ENCODE peak calls at places on chromosome 9, in six cellular contexts. U is A673, B is stomach, L is neuronal stem cell, T is GM12878, F is lower lobe of right lung. V is an unnamed sample.

GRCh38 chr9:126773004-126773607 is 31.7 kb upstream of the ZBTB43 start:
- DNase-seq in F (no peak), T (no peak), L (no peak), B (no peak), U (peak; percentile 54), V (peak; percentile 87)

GRCh38 chr9:116940614-116941215 is 253.6 kb downstream of the TRIM32 start:
- DNase-seq in B (no peak), L (no peak), T (no peak), F (no peak), U (no peak), V (no peak)

GRCh38 chr9:123058834-123059233 is 25.4 kb downstream of the GPR21 start:
- DNase-seq in L (no peak), U (no peak), T (no peak), B (no peak), F (no peak), V (no peak)

GRCh38 chr9:114824130-114824529 is 18.3 kb upstream of the TNFSF15 start:
- DNase-seq in T (no peak), L (no peak), F (no peak), U (no peak), B (no peak), V (no peak)

GRCh38 chr9:77374266-77374665 is 196.9 kb downstream of the VPS13A start:
- DNase-seq in F (no peak), L (no peak), T (no peak), B (no peak), U (no peak), V (no peak)

GRCh38 chr9:98091735-98092632 is 27.0 kb downstream of the TRIM14 start:
- DNase-seq in F (no peak), B (no peak), L (no peak), U (no peak), T (no peak), V (peak; percentile 79)

GRCh38 chr9:32128546-32128945 is 255.9 kb upstream of the ACO1 start:
- DNase-seq in U (no peak), F (no peak), T (no peak), B (no peak), L (peak; percentile 12), V (peak; percentile 20)

GRCh38 chr9:22452415-22453010 is 5.9 kb downstream of the DMRTA1 start:
- DNase-seq in T (no peak), L (no peak), U (peak; percentile 40), B (peak; percentile 63), F (peak; percentile 51), V (peak; percentile 68)

GRCh38 chr9:16482764-16483163 is 387.7 kb downstream of the BNC2 start:
- DNase-seq in T (no peak), U (no peak), B (no peak), F (no peak), L (no peak), V (no peak)

GRCh38 chr9:12424243-12424642 is 268.9 kb upstream of the TYRP1 start:
- DNase-seq in F (no peak), L (no peak), B (no peak), T (no peak), U (no peak), V (no peak)

GRCh38 chr9:127344373-127344995 is 52.5 kb upstream of the SLC2A8 start:
- DNase-seq in F (no peak), L (no peak), T (no peak), B (no peak), U (no peak), V (no peak)

GRCh38 chr9:77648458-77649108 is 461 bp upstream of the GNA14 start:
- DNase-seq in B (peak; percentile 66), U (no peak), L (peak; percentile 14), F (peak; percentile 73), T (no peak), V (peak; percentile 81)

GRCh38 chr9:131020388-131020787 is 11.4 kb downstream of the LAMC3 start:
- DNase-seq in F (no peak), B (no peak), U (no peak), T (no peak), L (no peak), V (no peak)

GRCh38 chr9:119027901-119028699 is 341.1 kb downstream of the BRINP1 start:
- DNase-seq in B (no peak), L (no peak), T (no peak), U (no peak), F (no peak), V (peak; percentile 17)

GRCh38 chr9:88872171-88872946 is 118.9 kb upstream of the S1PR3 start:
- DNase-seq in B (no peak), F (no peak), L (no peak), U (peak; percentile 30), T (no peak), V (no peak)

GRCh38 chr9:127520941-127521918 is 69.9 kb downstream of the LRSAM1 start:
- DNase-seq in L (no peak), T (no peak), F (no peak), B (no peak), U (no peak), V (peak; percentile 68)

GRCh38 chr9:134218230-134218629 is 53.9 kb upstream of the RNU6ATAC start:
- DNase-seq in U (no peak), L (no peak), T (no peak), F (no peak), B (no peak), V (no peak)

GRCh38 chr9:134217431-134218210 is 53.3 kb upstream of the RNU6ATAC start:
- DNase-seq in U (peak; percentile 46), B (no peak), T (no peak), L (no peak), F (no peak), V (peak; percentile 28)

GRCh38 chr9:134216449-134216951 is 52.1 kb upstream of the RNU6ATAC start:
- DNase-seq in T (no peak), U (no peak), L (no peak), B (no peak), F (peak; percentile 25), V (no peak)

GRCh38 chr9:134215709-134216448 is 51.5 kb upstream of the RNU6ATAC start:
- DNase-seq in L (no peak), U (no peak), B (peak; percentile 40), F (peak; percentile 47), T (no peak), V (no peak)

GRCh38 chr9:134216961-134217360 is 52.6 kb upstream of the RNU6ATAC start:
- DNase-seq in T (no peak), B (no peak), U (no peak), F (no peak), L (no peak), V (no peak)
- H3K27ac ChIP-seq in T (no peak overlapping the region), B (no peak overlapping the region), U (no peak overlapping the region), F (no peak overlapping the region), L (no peak overlapping the region), V (no peak overlapping the region)

GRCh38 chr9:37025381-37026084 is 8.5 kb downstream of the PAX5 start:
- DNase-seq in T (no peak), B (no peak), F (no peak), L (no peak), U (peak; percentile 83), V (peak; percentile 49)

GRCh38 chr9:37027582-37028424 is 6.3 kb downstream of the PAX5 start:
- DNase-seq in L (peak; percentile 96), U (peak; percentile 99), T (peak; percentile 85), B (peak; percentile 83), F (peak; percentile 85), V (peak; percentile 98)

GRCh38 chr9:37028425-37029031 is 5.5 kb downstream of the PAX5 start:
- DNase-seq in T (no peak), U (no peak), F (no peak), B (no peak), L (no peak), V (peak; percentile 56)

GRCh38 chr9:37026936-37027581 is 7.0 kb downstream of the PAX5 start:
- DNase-seq in B (no peak), T (no peak), U (peak; percentile 46), L (no peak), F (no peak), V (peak; percentile 58)

DNA sequence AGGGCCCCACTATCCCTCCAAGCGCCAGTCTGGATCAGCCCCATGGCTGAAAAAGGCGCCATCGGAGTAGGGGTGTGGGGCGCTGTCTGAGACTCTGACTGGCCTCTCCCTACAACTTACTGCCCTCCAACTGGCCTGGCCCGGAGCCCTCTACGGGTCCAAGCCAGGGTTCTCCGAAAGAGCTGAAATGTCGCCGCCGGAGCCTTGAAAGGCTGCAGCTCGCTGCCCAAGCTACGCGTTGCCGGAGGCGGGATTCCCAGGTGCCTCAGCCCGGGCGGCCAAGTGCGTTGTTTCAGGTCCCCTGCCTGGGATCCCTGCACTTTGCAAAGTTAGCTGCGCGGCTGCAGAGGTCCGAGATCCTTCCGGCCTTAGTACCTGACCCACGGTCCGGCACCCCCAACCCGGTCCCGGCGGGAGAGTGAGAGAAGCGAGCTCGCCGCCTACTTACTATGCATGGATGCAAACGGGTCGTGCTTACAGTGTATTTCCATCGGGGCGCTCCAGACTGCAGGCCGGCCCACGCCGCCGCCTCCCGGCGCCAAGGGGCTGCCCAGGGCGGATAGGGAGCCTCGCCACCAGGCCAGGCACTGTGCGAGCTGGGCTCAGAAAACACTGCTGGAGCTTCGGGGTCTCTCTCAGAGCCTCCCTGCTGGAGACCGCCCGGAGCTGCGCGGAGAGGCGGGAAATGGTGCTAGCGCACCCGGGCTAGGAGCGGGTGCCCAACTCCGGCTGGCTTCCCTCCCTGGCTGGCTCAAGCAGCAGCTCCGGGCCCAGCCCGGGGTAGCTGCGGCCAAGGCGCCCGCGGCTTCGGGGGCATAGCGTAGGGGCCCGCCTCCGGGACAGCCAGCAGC is 7.8 kb downstream of the PAX5 start:
- DNase-seq in L (no peak), T (no peak), B (no peak), U (peak; percentile 46), F (no peak), V (peak; percentile 70)
- H3K27me3 ChIP-seq in L (peaks cover 58% of the 10 kb centered on the region), T (no peaks in the 10 kb centered on the region), B (peaks cover 58% of the 10 kb centered on the region), U (peaks cover 9% of the 10 kb centered on the region), F (peaks cover 100% of the 10 kb centered on the region), V (peaks cover 98% of the 10 kb centered on the region)

GRCh38 chr9:85528607-85529006 is 213.1 kb downstream of the AGTPBP1 start:
- DNase-seq in F (no peak), B (no peak), U (no peak), L (no peak), T (no peak), V (no peak)
- H3K27ac ChIP-seq in F (peak overlapping the region; percentile 64), B (no peak overlapping the region), U (no peak overlapping the region), L (no peak overlapping the region), T (no peak overlapping the region), V (no peak overlapping the region)

GRCh38 chr9:19788152-19788551 is 685 bp downstream of the SLC24A2 start:
- DNase-seq in T (no peak), L (peak; percentile 29), U (no peak), F (no peak), B (no peak), V (peak; percentile 92)

GRCh38 chr9:19785230-19785629 is 3.6 kb downstream of the SLC24A2 start:
- DNase-seq in B (no peak), F (no peak), T (no peak), L (no peak), U (no peak), V (no peak)

GRCh38 chr9:19787672-19788071 is 1.2 kb downstream of the SLC24A2 start:
- DNase-seq in L (no peak), U (no peak), T (no peak), B (no peak), F (no peak), V (no peak)

DNA sequence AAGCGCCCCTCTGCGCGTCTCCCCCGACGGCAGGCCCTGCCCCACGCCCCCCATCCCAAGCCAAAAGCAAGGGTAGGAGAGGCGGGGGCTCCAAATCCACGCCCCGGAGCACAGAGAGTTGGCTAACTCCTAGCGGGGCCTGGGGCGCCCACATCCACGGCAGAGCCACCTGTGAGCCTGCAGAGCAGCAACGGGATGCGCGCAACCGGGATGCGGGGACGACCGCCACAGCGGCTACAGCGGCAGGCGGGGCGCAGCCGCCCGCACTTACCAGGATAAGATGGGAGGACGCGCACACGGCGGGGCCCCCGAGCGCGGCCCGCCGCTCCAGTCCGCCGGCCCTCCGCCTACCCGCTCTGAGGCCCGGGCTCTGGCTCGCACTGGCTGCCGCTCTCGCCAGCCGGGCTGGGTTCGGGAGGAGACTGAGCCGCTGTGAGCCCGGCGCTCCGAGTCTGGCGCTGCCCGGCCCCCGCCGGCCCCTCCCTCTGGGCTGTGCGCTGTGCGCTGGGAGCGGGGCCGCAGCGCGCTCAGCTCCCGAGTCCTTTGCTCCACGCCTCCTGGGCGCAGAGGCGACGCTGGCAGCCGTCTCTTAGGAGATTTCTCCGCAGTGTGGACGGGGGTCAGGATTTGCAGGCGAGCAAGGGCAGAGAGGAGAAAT is at the start of gene SLC24A2:
- DNase-seq in U (no peak), B (no peak), F (no peak), L (peak; percentile 61), T (no peak), V (peak; percentile 75)
- H3K27me3 ChIP-seq in U (peaks cover 52% of the 10 kb centered on the region), B (no peaks in the 10 kb centered on the region), F (peaks cover 31% of the 10 kb centered on the region), L (no peaks in the 10 kb centered on the region), T (no peaks in the 10 kb centered on the region), V (peaks cover 53% of the 10 kb centered on the region)